ENCODE peak calls at places on chromosome 7, in five cellular contexts. H is mesenchymal stem cell, A is K562, Y is SK-N-MC, N is neural progenitor cell. P is an unnamed sample. For H3K9me3, the result is how much of the 10 kb centered on the place peaks cover.

GRCh38 chr7:31079126-31079918 is 27.2 kb downstream of the ADCYAP1R1 start:
- DNase-seq in A (no peak), Y (no peak), H (no peak), N (no peak), P (no peak)

GRCh38 chr7:130912910-130913720 is 179.1 kb upstream of the KLF14 start:
- DNase-seq in H (peak), A (peak), N (peak), Y (no peak), P (no peak)

GRCh38 chr7:98687331-98687863 is 70.3 kb downstream of the NPTX2 start:
- DNase-seq in N (peak), Y (no peak), A (no peak), H (no peak), P (peak)

GRCh38 chr7:119943932-119944600 is 328.9 kb upstream of the KCND2 start:
- DNase-seq in H (no peak), A (peak), Y (no peak), N (no peak), P (no peak)

GRCh38 chr7:152872061-152872744 is 112.7 kb downstream of the ACTR3B start:
- DNase-seq in A (no peak), N (no peak), H (no peak), Y (no peak), P (no peak)

GRCh38 chr7:17521437-17521836 is 223.0 kb downstream of the AHR start:
- DNase-seq in H (peak), Y (no peak), A (no peak), N (no peak), P (no peak)

GRCh38 chr7:2804227-2804763 is 39.8 kb downstream of the GNA12 start:
- DNase-seq in N (no peak), A (peak), H (no peak), Y (no peak), P (no peak)

GRCh38 chr7:28955723-28956607 is 2.2 kb downstream of the TRIL start:
- DNase-seq in A (no peak), Y (no peak), H (peak), N (peak), P (peak)

GRCh38 chr7:43076189-43076605 is 36.2 kb upstream of the HECW1 start:
- DNase-seq in N (no peak), A (no peak), H (peak), Y (no peak), P (no peak)

GRCh38 chr7:73606801-73607691 is 17.3 kb downstream of the MLXIPL start:
- DNase-seq in N (peak), A (peak), Y (no peak), H (peak), P (peak)

GRCh38 chr7:13021971-13022370 is 334.5 kb downstream of the ARL4A start:
- DNase-seq in A (no peak), N (no peak), H (no peak), Y (no peak), P (no peak)

GRCh38 chr7:116395125-116395791 is 104.3 kb upstream of the CAV2 start:
- DNase-seq in H (peak), A (no peak), Y (no peak), N (no peak), P (no peak)

GRCh38 chr7:154640266-154640865 is 362.6 kb downstream of the PAXIP1 start:
- DNase-seq in A (peak), N (peak), Y (no peak), H (no peak), P (peak)

GRCh38 chr7:5396542-5396941 is 27.1 kb downstream of the TNRC18 start:
- DNase-seq in Y (no peak), N (no peak), A (no peak), H (peak), P (no peak)

GRCh38 chr7:88357794-88358533 is 51.3 kb upstream of the STEAP4 start:
- DNase-seq in N (no peak), A (no peak), H (no peak), Y (no peak), P (no peak)

GRCh38 chr7:136869991-136870798 is 1.7 kb downstream of the CHRM2 start:
- DNase-seq in Y (no peak), H (peak), A (no peak), N (peak), P (peak)

GRCh38 chr7:25260862-25261454 is 32.7 kb upstream of the NPVF start:
- DNase-seq in H (peak), A (no peak), N (no peak), Y (peak), P (no peak)

GRCh38 chr7:353746-354325 is 63.9 kb downstream of the FOXL3 start:
- DNase-seq in H (no peak), Y (no peak), A (no peak), N (no peak), P (no peak)

GRCh38 chr7:39978252-39978934 is 28.3 kb downstream of the CDK13 start:
- DNase-seq in Y (no peak), N (no peak), A (no peak), H (no peak), P (no peak)

GRCh38 chr7:157650131-157650631 is 313.4 kb downstream of the DNAJB6 start:
- DNase-seq in A (no peak), N (no peak), Y (no peak), H (no peak), P (no peak)

GRCh38 chr7:142927085-142927745 is 6.3 kb downstream of the TRPV5 start:
- DNase-seq in A (no peak), Y (no peak), N (no peak), H (no peak), P (no peak)

GRCh38 chr7:132518102-132518838 is 58.0 kb downstream of the PLXNA4 start:
- DNase-seq in H (no peak), N (peak), Y (no peak), A (peak), P (peak)

GRCh38 chr7:28856656-28857055 is 101.5 kb downstream of the TRIL start:
- DNase-seq in H (no peak), Y (no peak), N (no peak), A (no peak), P (no peak)

GRCh38 chr7:45457591-45457990 is 116.6 kb upstream of the ADCY1 start:
- DNase-seq in H (no peak), A (no peak), Y (no peak), N (no peak), P (no peak)

GRCh38 chr7:29627631-29628030 is 64.0 kb downstream of the PRR15 start:
- DNase-seq in A (no peak), N (no peak), H (no peak), Y (no peak), P (no peak)

GRCh38 chr7:77482015-77482414 is 55.1 kb upstream of the PTPN12 start:
- DNase-seq in H (peak), A (no peak), Y (no peak), N (no peak), P (no peak)

GRCh38 chr7:150377116-150377979 is 1.8 kb upstream of the ZNF775 start:
- DNase-seq in Y (no peak), H (no peak), A (no peak), N (peak), P (no peak)

GRCh38 chr7:33485746-33486491 is 356.6 kb downstream of the BBS9 start:
- DNase-seq in A (no peak), Y (no peak), N (no peak), H (peak), P (no peak)

GRCh38 chr7:150963707-150964559 is 14.2 kb downstream of the KCNH2 start:
- DNase-seq in A (peak), H (no peak), N (no peak), Y (no peak), P (no peak)

GRCh38 chr7:108137993-108138392 is 7.8 kb upstream of the LAMB4 start:
- DNase-seq in H (no peak), A (no peak), Y (no peak), N (no peak), P (no peak)

GRCh38 chr7:20268832-20269231 is 51.6 kb upstream of the MACC1 start:
- DNase-seq in N (no peak), H (peak), A (no peak), Y (no peak), P (no peak)

GRCh38 chr7:67813621-67814292 is 817.1 kb downstream of the TYW1 start:
- DNase-seq in H (no peak), N (no peak), A (no peak), Y (no peak), P (no peak)

GRCh38 chr7:74452748-74453320 is 872 bp upstream of the GTF2IRD1 start:
- DNase-seq in H (peak), A (peak), N (no peak), Y (no peak), P (peak)

GRCh38 chr7:156473476-156474240 is 166.9 kb upstream of the RNF32 start:
- DNase-seq in H (peak), Y (no peak), A (peak), N (peak), P (no peak)

GRCh38 chr7:51786284-51786683 is 469.7 kb upstream of the COBL start:
- DNase-seq in A (no peak), N (no peak), Y (no peak), H (no peak), P (no peak)

GRCh38 chr7:51785806-51786205 is 469.2 kb upstream of the COBL start:
- DNase-seq in Y (no peak), H (no peak), N (no peak), A (no peak), P (no peak)

GRCh38 chr7:51785171-51785570 is 468.6 kb upstream of the COBL start:
- DNase-seq in N (no peak), H (no peak), A (no peak), Y (no peak), P (no peak)

DNA sequence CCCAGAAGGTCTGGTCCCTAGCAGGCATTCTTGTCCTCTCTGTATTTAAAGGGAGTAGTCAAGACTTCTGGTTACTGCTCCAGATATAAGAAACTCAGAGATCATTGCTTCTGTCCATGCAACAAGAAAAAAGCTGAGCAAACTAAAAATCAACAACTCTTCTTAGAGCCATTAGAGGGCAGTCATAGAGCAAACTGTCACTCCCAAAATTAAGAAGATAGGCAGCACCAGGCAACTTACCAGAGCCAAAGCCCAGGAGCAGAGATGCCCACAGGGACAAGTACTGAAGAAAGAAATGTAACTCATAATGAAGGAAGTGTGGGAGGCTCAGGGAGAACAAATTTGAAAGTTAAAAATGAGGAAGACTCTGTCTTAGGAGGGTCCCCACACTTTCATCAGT is 472.9 kb upstream of the COBL start:
- DNase-seq in N (peak), H (no peak), Y (no peak), A (no peak), P (no peak)
- H3K27ac ChIP-seq in N (no peak), H (no peak), Y (no peak), A (no peak), P (no peak)

GRCh38 chr7:148868378-148868674 is 15.8 kb downstream of the EZH2 start:
- DNase-seq in N (no peak), A (no peak), Y (no peak), H (no peak), P (no peak)

GRCh38 chr7:148872198-148872597 is 11.9 kb downstream of the EZH2 start:
- DNase-seq in A (no peak), Y (no peak), H (no peak), N (no peak), P (no peak)

GRCh38 chr7:148871551-148871950 is 12.5 kb downstream of the EZH2 start:
- DNase-seq in A (no peak), Y (no peak), N (no peak), H (no peak), P (no peak)

GRCh38 chr7:148867571-148868377 is 16.3 kb downstream of the EZH2 start:
- DNase-seq in N (no peak), H (no peak), A (no peak), Y (no peak), P (no peak)

GRCh38 chr7:148871030-148871429 is 13.1 kb downstream of the EZH2 start:
- DNase-seq in H (no peak), A (no peak), Y (no peak), N (no peak), P (no peak)
- H3K9me3 ChIP-seq in H (under half), A (under half), Y (under half), N (under half), P (under half)

GRCh38 chr7:134480202-134480601 is 21.3 kb upstream of the AKR1B1 start:
- DNase-seq in N (no peak), A (no peak), Y (no peak), H (no peak), P (no peak)
- H3K27ac ChIP-seq in N (no peak), A (no peak), Y (no peak), H (no peak), P (no peak)

GRCh38 chr7:46530081-46530480 is 609.0 kb upstream of the IGFBP3 start:
- DNase-seq in H (no peak), A (no peak), Y (no peak), N (no peak), P (no peak)
- H3K9me3 ChIP-seq in H (under half), A (under half), Y (under half), N (under half), P (under half)

DNA sequence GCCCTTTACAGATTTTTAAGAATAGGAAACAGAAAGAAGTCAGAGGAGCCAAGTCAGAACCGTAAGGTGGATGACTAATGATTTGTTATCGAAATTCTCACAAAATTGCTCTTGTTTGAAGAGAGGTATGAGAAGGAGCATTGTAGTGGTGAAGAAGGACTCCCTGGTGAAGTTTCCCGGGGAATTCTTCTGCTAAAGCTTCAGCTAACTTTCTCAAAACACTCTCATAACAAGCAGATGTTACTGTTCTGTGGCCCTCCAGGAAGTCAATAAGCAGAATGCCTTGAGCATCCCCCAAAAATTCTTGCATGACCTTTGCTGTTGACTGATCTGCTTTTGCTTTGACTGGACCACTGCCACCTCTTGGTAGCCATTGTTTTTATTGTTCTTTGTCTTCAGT is 152.9 kb downstream of the HGF start:
- DNase-seq in Y (no peak), H (no peak), N (no peak), A (no peak), P (no peak)
- H3K27ac ChIP-seq in Y (no peak), H (peak), N (no peak), A (no peak), P (no peak)